ENCODE peak calls at places on chromosomes 11 and 22, in four cellular contexts. K is GM12865; P is stimulated activated CD8-positive, alpha-beta memory T cell treated with anti-CD3 and anti-CD28 coated beads, Interleukin-2, amount 100 ng/mL, for 48 hours; L is WTC11. M is an unnamed sample.

GRCh38 chr11:20337526-20338154 is 25.9 kb upstream of the HTATIP2 start:
- DNase-seq in K (peak; percentile 36), P (no peak), L (peak; percentile 36), M (no peak)

GRCh38 chr11:31628111-31628510 is 118.5 kb downstream of the ELP4 start:
- DNase-seq in K (no peak), P (no peak), L (no peak), M (no peak)

GRCh38 chr22:47030881-47031627 is 268.6 kb downstream of the TBC1D22A start:
- DNase-seq in K (no peak), P (no peak), L (no peak), M (no peak)

GRCh38 chr11:117690484-117691205 is 106.4 kb downstream of the DSCAML1 start:
- DNase-seq in K (peak; percentile 18), P (no peak), L (no peak), M (no peak)

GRCh38 chr11:87454246-87454645 is 416.5 kb downstream of the TMEM135 start:
- DNase-seq in K (peak; percentile 65), P (no peak), L (no peak), M (no peak)

GRCh38 chr11:17396598-17397310 is 8.3 kb upstream of the KCNJ11 start:
- DNase-seq in K (no peak), P (no peak), L (no peak), M (no peak)

GRCh38 chr11:111719379-111719778 is 46.8 kb downstream of the PPP2R1B start:
- DNase-seq in K (no peak), P (no peak), L (no peak), M (no peak)

GRCh38 chr11:117180020-117180419 is 1.5 kb downstream of the SIDT2 start:
- DNase-seq in K (no peak), P (no peak), L (no peak), M (no peak)

GRCh38 chr11:33310720-33311500 is 53.7 kb downstream of the HIPK3 start:
- DNase-seq in K (no peak), P (no peak), L (no peak), M (no peak)

GRCh38 chr11:117986981-117987495 is 844 bp downstream of the IL10RA start:
- DNase-seq in K (peak; percentile 95), P (peak; percentile 48), L (no peak), M (peak; percentile 56)

GRCh38 chr22:18091916-18092526 is 14.2 kb downstream of the PEX26 start:
- DNase-seq in K (peak; percentile 82), P (no peak), L (no peak), M (no peak)

GRCh38 chr11:62854013-62854824 is 14.8 kb upstream of the WDR74 start:
- DNase-seq in K (no peak), P (no peak), L (no peak), M (no peak)

GRCh38 chr11:8065031-8065430 is 16.0 kb upstream of the TUB start:
- DNase-seq in K (no peak), P (no peak), L (no peak), M (no peak)

GRCh38 chr22:47600281-47600680 is 837.8 kb downstream of the TBC1D22A start:
- DNase-seq in K (no peak), P (no peak), L (no peak), M (no peak)

GRCh38 chr11:126115820-126116319 is 53.2 kb upstream of the CDON start:
- DNase-seq in K (no peak), P (no peak), L (no peak), M (no peak)

GRCh38 chr22:37079158-37079557 is 27.6 kb downstream of the KCTD17 start:
- DNase-seq in K (no peak), P (no peak), L (no peak), M (no peak)

GRCh38 chr11:122229078-122229477 is 113.1 kb upstream of the BLID start:
- DNase-seq in K (no peak), P (no peak), L (no peak), M (no peak)

GRCh38 chr22:39176067-39176621 is 23.7 kb upstream of the CBX7 start:
- DNase-seq in K (no peak), P (no peak), L (peak; percentile 87), M (no peak)

GRCh38 chr11:88508808-88509581 is 171.5 kb upstream of the CTSC start:
- DNase-seq in K (no peak), P (peak; percentile 20), L (peak; percentile 60), M (no peak)

GRCh38 chr11:116910378-116910777 is 73.0 kb upstream of the APOA1 start:
- DNase-seq in K (no peak), P (no peak), L (no peak), M (no peak)

GRCh38 chr11:44877908-44878459 is 72.7 kb downstream of the TP53I11 start:
- DNase-seq in K (no peak), P (no peak), L (no peak), M (no peak)

GRCh38 chr11:62004473-62004872 is 37.0 kb upstream of the FTH1 start:
- DNase-seq in K (peak; percentile 91), P (no peak), L (no peak), M (peak; percentile 42)

GRCh38 chr11:74948546-74948897 is 369 bp downstream of the XRRA1 start:
- DNase-seq in K (no peak), P (no peak), L (no peak), M (no peak)

GRCh38 chr11:6129011-6129410 is 21.5 kb downstream of the OR56B4 start:
- DNase-seq in K (no peak), P (no peak), L (no peak), M (no peak)

GRCh38 chr22:38433871-38434270 is 21.1 kb downstream of the KCNJ4 start:
- DNase-seq in K (no peak), P (no peak), L (no peak), M (no peak)

GRCh38 chr11:25449100-25449499 is 882.8 kb upstream of the ANO3 start:
- DNase-seq in K (no peak), P (no peak), L (no peak), M (no peak)

GRCh38 chr11:418343-419247 is 3.8 kb upstream of the SIGIRR start:
- DNase-seq in K (no peak), P (no peak), L (no peak), M (no peak)

GRCh38 chr11:125084057-125084416 is 20.9 kb downstream of the SLC37A2 start:
- DNase-seq in K (no peak), P (no peak), L (no peak), M (no peak)

GRCh38 chr11:130829801-130830562 is 86.3 kb downstream of the SNX19 start:
- DNase-seq in K (no peak), P (no peak), L (no peak), M (no peak)

GRCh38 chr11:67099841-67100324 is 19.2 kb upstream of the KDM2A start:
- DNase-seq in K (peak; percentile 84), P (no peak), L (no peak), M (no peak)

GRCh38 chr11:28756977-28757376 is 648.8 kb downstream of the METTL15 start:
- DNase-seq in K (no peak), P (no peak), L (no peak), M (no peak)

GRCh38 chr11:71191201-71191600 is 61.2 kb downstream of the SHANK2 start:
- DNase-seq in K (no peak), P (no peak), L (no peak), M (no peak)

GRCh38 chr11:79312591-79313267 is 128.1 kb downstream of the TENM4 start:
- DNase-seq in K (no peak), P (no peak), L (no peak), M (no peak)

GRCh38 chr11:92492372-92492771 is 267.8 kb downstream of the FAT3 start:
- DNase-seq in K (no peak), P (no peak), L (no peak), M (no peak)

GRCh38 chr11:316031-316701 is 2.3 kb downstream of the IFITM1 start:
- DNase-seq in K (peak; percentile 10), P (no peak), L (peak; percentile 29), M (no peak)

GRCh38 chr11:66231561-66231960 is 36.9 kb upstream of the RAB1B start:
- DNase-seq in K (no peak), P (no peak), L (no peak), M (no peak)